ENCODE peak calls at places on chromosomes 12 and 14, in seven cellular contexts. One of them, this sample, is unnamed. For H3K4me1, the result is how much of the 10 kb centered on the place peaks cover.

GRCh38 chr14:42323426-42323825 is 716.8 kb downstream of the LRFN5 start:
- DNase-seq in colonic mucosa: no peak
- DNase-seq in psoas muscle: no peak
- DNase-seq in transverse colon: no peak
- DNase-seq in mucosa of descending colon: no peak
- DNase-seq in heart left ventricle: no peak
- DNase-seq in IMR-90: no peak
- DNase-seq in this sample: no peak

GRCh38 chr12:19707948-19708409 is 268.7 kb downstream of the AEBP2 start:
- DNase-seq in colonic mucosa: no peak
- DNase-seq in psoas muscle: no peak
- DNase-seq in transverse colon: no peak
- DNase-seq in mucosa of descending colon: no peak
- DNase-seq in heart left ventricle: no peak
- DNase-seq in IMR-90: peak
- DNase-seq in this sample: no peak

GRCh38 chr12:113683566-113683965 is 211.9 kb upstream of the LHX5 start:
- DNase-seq in colonic mucosa: no peak
- DNase-seq in psoas muscle: no peak
- DNase-seq in transverse colon: no peak
- DNase-seq in mucosa of descending colon: no peak
- DNase-seq in heart left ventricle: no peak
- DNase-seq in IMR-90: no peak
- DNase-seq in this sample: no peak

GRCh38 chr14:34872822-34873590 is 2.2 kb downstream of the BAZ1A start:
- DNase-seq in colonic mucosa: peak
- DNase-seq in psoas muscle: no peak
- DNase-seq in transverse colon: peak
- DNase-seq in mucosa of descending colon: no peak
- DNase-seq in heart left ventricle: no peak
- DNase-seq in IMR-90: peak
- DNase-seq in this sample: no peak

GRCh38 chr14:98008381-98009113 is 1211.4 kb downstream of the VRK1 start:
- DNase-seq in colonic mucosa: no peak
- DNase-seq in psoas muscle: no peak
- DNase-seq in transverse colon: no peak
- DNase-seq in mucosa of descending colon: no peak
- DNase-seq in heart left ventricle: no peak
- DNase-seq in IMR-90: no peak
- DNase-seq in this sample: no peak

GRCh38 chr12:100926669-100927248 is 132.2 kb downstream of the ANO4 start:
- DNase-seq in colonic mucosa: peak
- DNase-seq in psoas muscle: no peak
- DNase-seq in transverse colon: peak
- DNase-seq in mucosa of descending colon: no peak
- DNase-seq in heart left ventricle: no peak
- DNase-seq in IMR-90: peak
- DNase-seq in this sample: peak

GRCh38 chr12:65279387-65280112 is 1.1 kb downstream of the MSRB3 start:
- DNase-seq in colonic mucosa: no peak
- DNase-seq in psoas muscle: no peak
- DNase-seq in transverse colon: no peak
- DNase-seq in mucosa of descending colon: no peak
- DNase-seq in heart left ventricle: no peak
- DNase-seq in IMR-90: peak
- DNase-seq in this sample: no peak

GRCh38 chr14:99012703-99013102 is 259.3 kb downstream of the BCL11B start:
- DNase-seq in colonic mucosa: no peak
- DNase-seq in psoas muscle: no peak
- DNase-seq in transverse colon: no peak
- DNase-seq in mucosa of descending colon: no peak
- DNase-seq in heart left ventricle: no peak
- DNase-seq in IMR-90: no peak
- DNase-seq in this sample: no peak

GRCh38 chr14:34502826-34503225 is 36.7 kb downstream of the EAPP start:
- DNase-seq in colonic mucosa: no peak
- DNase-seq in psoas muscle: no peak
- DNase-seq in transverse colon: no peak
- DNase-seq in mucosa of descending colon: no peak
- DNase-seq in heart left ventricle: no peak
- DNase-seq in IMR-90: peak
- DNase-seq in this sample: no peak

GRCh38 chr14:106842687-106843086 is 1316.3 kb downstream of the TMEM121 start:
- DNase-seq in colonic mucosa: no peak
- DNase-seq in psoas muscle: no peak
- DNase-seq in transverse colon: peak
- DNase-seq in mucosa of descending colon: peak
- DNase-seq in heart left ventricle: no peak
- DNase-seq in IMR-90: no peak
- DNase-seq in this sample: peak

GRCh38 chr12:48331389-48331788 is 19.3 kb downstream of the ZNF641 start:
- DNase-seq in colonic mucosa: no peak
- DNase-seq in psoas muscle: no peak
- DNase-seq in transverse colon: no peak
- DNase-seq in mucosa of descending colon: no peak
- DNase-seq in heart left ventricle: no peak
- DNase-seq in IMR-90: no peak
- DNase-seq in this sample: no peak

GRCh38 chr12:48334807-48335206 is 15.9 kb downstream of the ZNF641 start:
- DNase-seq in colonic mucosa: no peak
- DNase-seq in psoas muscle: no peak
- DNase-seq in transverse colon: no peak
- DNase-seq in mucosa of descending colon: no peak
- DNase-seq in heart left ventricle: no peak
- DNase-seq in IMR-90: no peak
- DNase-seq in this sample: no peak

GRCh38 chr12:48329199-48329939 is 21.4 kb downstream of the ZNF641 start:
- DNase-seq in colonic mucosa: no peak
- DNase-seq in psoas muscle: no peak
- DNase-seq in transverse colon: no peak
- DNase-seq in mucosa of descending colon: no peak
- DNase-seq in heart left ventricle: no peak
- DNase-seq in IMR-90: no peak
- DNase-seq in this sample: no peak
- H3K4me1 ChIP-seq in colonic mucosa: under half
- H3K4me1 ChIP-seq in psoas muscle: under half
- H3K4me1 ChIP-seq in transverse colon: under half
- H3K4me1 ChIP-seq in mucosa of descending colon: under half
- H3K4me1 ChIP-seq in heart left ventricle: under half
- H3K4me1 ChIP-seq in IMR-90: under half
- H3K4me1 ChIP-seq in this sample: under half

GRCh38 chr12:40957417-40957816 is 230.7 kb upstream of the PDZRN4 start:
- DNase-seq in colonic mucosa: no peak
- DNase-seq in psoas muscle: no peak
- DNase-seq in transverse colon: no peak
- DNase-seq in mucosa of descending colon: no peak
- DNase-seq in heart left ventricle: no peak
- DNase-seq in IMR-90: no peak
- DNase-seq in this sample: no peak

GRCh38 chr12:40953076-40953475 is 235.0 kb upstream of the PDZRN4 start:
- DNase-seq in colonic mucosa: no peak
- DNase-seq in psoas muscle: no peak
- DNase-seq in transverse colon: no peak
- DNase-seq in mucosa of descending colon: no peak
- DNase-seq in heart left ventricle: no peak
- DNase-seq in IMR-90: peak
- DNase-seq in this sample: no peak

GRCh38 chr12:40963761-40964160 is 224.4 kb upstream of the PDZRN4 start:
- DNase-seq in colonic mucosa: no peak
- DNase-seq in psoas muscle: no peak
- DNase-seq in transverse colon: no peak
- DNase-seq in mucosa of descending colon: no peak
- DNase-seq in heart left ventricle: no peak
- DNase-seq in IMR-90: no peak
- DNase-seq in this sample: no peak

GRCh38 chr12:40959041-40959440 is 229.1 kb upstream of the PDZRN4 start:
- DNase-seq in colonic mucosa: no peak
- DNase-seq in psoas muscle: no peak
- DNase-seq in transverse colon: no peak
- DNase-seq in mucosa of descending colon: no peak
- DNase-seq in heart left ventricle: no peak
- DNase-seq in IMR-90: peak
- DNase-seq in this sample: no peak
- H3K4me3 ChIP-seq in colonic mucosa: no peak
- H3K4me3 ChIP-seq in psoas muscle: no peak
- H3K4me3 ChIP-seq in transverse colon: no peak
- H3K4me3 ChIP-seq in mucosa of descending colon: no peak
- H3K4me3 ChIP-seq in heart left ventricle: no peak
- H3K4me3 ChIP-seq in IMR-90: no peak
- H3K4me3 ChIP-seq in this sample: no peak

GRCh38 chr12:128823916-128824839 is at the start of gene SLC15A4:
- DNase-seq in colonic mucosa: peak
- DNase-seq in psoas muscle: peak
- DNase-seq in transverse colon: peak
- DNase-seq in mucosa of descending colon: peak
- DNase-seq in heart left ventricle: peak
- DNase-seq in IMR-90: peak
- DNase-seq in this sample: peak
- TF ChIP-seq CTCF in colonic mucosa: no peak
- TF ChIP-seq CTCF in psoas muscle: no peak
- TF ChIP-seq CTCF in transverse colon: no peak
- TF ChIP-seq CTCF in mucosa of descending colon: no peak
- TF ChIP-seq CTCF in heart left ventricle: no peak
- TF ChIP-seq CTCF in IMR-90: peak
- TF ChIP-seq CTCF in this sample: no peak

GRCh38 chr14:73240816-73241480 is 3.6 kb downstream of the PAPLN start:
- DNase-seq in colonic mucosa: no peak
- DNase-seq in psoas muscle: no peak
- DNase-seq in transverse colon: no peak
- DNase-seq in mucosa of descending colon: no peak
- DNase-seq in heart left ventricle: no peak
- DNase-seq in IMR-90: no peak
- DNase-seq in this sample: no peak
- H3K4me1 ChIP-seq in colonic mucosa: under half
- H3K4me1 ChIP-seq in psoas muscle: under half
- H3K4me1 ChIP-seq in transverse colon: under half
- H3K4me1 ChIP-seq in mucosa of descending colon: under half
- H3K4me1 ChIP-seq in heart left ventricle: under half
- H3K4me1 ChIP-seq in IMR-90: under half
- H3K4me1 ChIP-seq in this sample: under half

GRCh38 chr12:94769040-94769420 is 118.7 kb upstream of the TMCC3 start:
- DNase-seq in colonic mucosa: peak
- DNase-seq in psoas muscle: no peak
- DNase-seq in transverse colon: peak
- DNase-seq in mucosa of descending colon: no peak
- DNase-seq in heart left ventricle: no peak
- DNase-seq in IMR-90: no peak
- DNase-seq in this sample: no peak
- H3K4me3 ChIP-seq in colonic mucosa: no peak
- H3K4me3 ChIP-seq in psoas muscle: no peak
- H3K4me3 ChIP-seq in transverse colon: no peak
- H3K4me3 ChIP-seq in mucosa of descending colon: no peak
- H3K4me3 ChIP-seq in heart left ventricle: no peak
- H3K4me3 ChIP-seq in IMR-90: no peak
- H3K4me3 ChIP-seq in this sample: no peak

GRCh38 chr14:72142328-72142727 is 210.1 kb downstream of the RGS6 start:
- DNase-seq in colonic mucosa: no peak
- DNase-seq in psoas muscle: no peak
- DNase-seq in transverse colon: no peak
- DNase-seq in mucosa of descending colon: no peak
- DNase-seq in heart left ventricle: no peak
- DNase-seq in IMR-90: no peak
- DNase-seq in this sample: no peak
- TF ChIP-seq CTCF in colonic mucosa: no peak
- TF ChIP-seq CTCF in psoas muscle: no peak
- TF ChIP-seq CTCF in transverse colon: no peak
- TF ChIP-seq CTCF in mucosa of descending colon: no peak
- TF ChIP-seq CTCF in heart left ventricle: no peak
- TF ChIP-seq CTCF in IMR-90: no peak
- TF ChIP-seq CTCF in this sample: no peak

DNA sequence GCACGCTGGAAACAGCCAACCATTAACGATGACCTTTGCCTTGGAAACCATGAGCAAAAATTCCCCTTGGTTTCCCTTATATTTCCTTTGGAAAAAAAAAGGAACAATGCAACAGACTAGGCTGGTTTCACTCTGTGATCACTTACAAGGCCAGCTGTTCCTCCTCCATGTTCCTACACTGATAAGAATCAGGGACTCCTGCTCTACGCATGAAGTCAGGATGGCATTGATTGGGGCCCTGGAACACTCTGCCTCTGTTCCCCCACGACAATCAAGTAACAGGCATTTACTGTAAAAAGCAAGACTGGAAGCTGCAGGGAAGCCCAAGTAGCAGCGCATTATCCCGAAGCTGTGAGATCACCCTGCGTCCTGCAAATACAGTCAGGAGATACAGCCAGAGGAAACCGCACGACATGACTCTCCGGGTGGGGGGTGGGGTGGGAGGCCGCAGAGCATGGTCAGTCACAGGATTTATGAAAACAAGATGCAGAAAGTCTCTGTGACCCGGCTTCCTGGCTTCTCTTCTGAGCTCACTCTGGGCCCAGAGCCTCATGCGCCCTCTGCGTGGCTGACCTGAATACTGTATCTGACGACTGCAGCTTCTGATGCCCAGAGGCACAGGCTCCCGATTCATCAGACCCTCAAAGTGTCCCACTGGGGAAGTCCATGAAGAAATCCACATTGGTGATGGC is 31.1 kb downstream of the SSH1 start:
- DNase-seq in colonic mucosa: peak
- DNase-seq in psoas muscle: peak
- DNase-seq in transverse colon: peak
- DNase-seq in mucosa of descending colon: no peak
- DNase-seq in heart left ventricle: peak
- DNase-seq in IMR-90: peak
- DNase-seq in this sample: no peak
- H3K4me1 ChIP-seq in colonic mucosa: under half
- H3K4me1 ChIP-seq in psoas muscle: half or more
- H3K4me1 ChIP-seq in transverse colon: under half
- H3K4me1 ChIP-seq in mucosa of descending colon: under half
- H3K4me1 ChIP-seq in heart left ventricle: half or more
- H3K4me1 ChIP-seq in IMR-90: under half
- H3K4me1 ChIP-seq in this sample: under half

GRCh38 chr14:102891111-102891510 is 31.4 kb upstream of the AMN start:
- DNase-seq in colonic mucosa: no peak
- DNase-seq in psoas muscle: no peak
- DNase-seq in transverse colon: no peak
- DNase-seq in mucosa of descending colon: no peak
- DNase-seq in heart left ventricle: no peak
- DNase-seq in IMR-90: no peak
- DNase-seq in this sample: no peak

GRCh38 chr14:102892660-102893059 is 29.8 kb upstream of the AMN start:
- DNase-seq in colonic mucosa: no peak
- DNase-seq in psoas muscle: no peak
- DNase-seq in transverse colon: no peak
- DNase-seq in mucosa of descending colon: no peak
- DNase-seq in heart left ventricle: no peak
- DNase-seq in IMR-90: no peak
- DNase-seq in this sample: no peak

GRCh38 chr14:102889615-102890014 is 32.8 kb upstream of the AMN start:
- DNase-seq in colonic mucosa: no peak
- DNase-seq in psoas muscle: no peak
- DNase-seq in transverse colon: no peak
- DNase-seq in mucosa of descending colon: no peak
- DNase-seq in heart left ventricle: no peak
- DNase-seq in IMR-90: no peak
- DNase-seq in this sample: no peak

GRCh38 chr14:102893452-102893851 is 29.0 kb upstream of the AMN start:
- DNase-seq in colonic mucosa: peak
- DNase-seq in psoas muscle: peak
- DNase-seq in transverse colon: peak
- DNase-seq in mucosa of descending colon: no peak
- DNase-seq in heart left ventricle: no peak
- DNase-seq in IMR-90: peak
- DNase-seq in this sample: no peak

GRCh38 chr14:102891556-102891955 is 30.9 kb upstream of the AMN start:
- DNase-seq in colonic mucosa: no peak
- DNase-seq in psoas muscle: no peak
- DNase-seq in transverse colon: no peak
- DNase-seq in mucosa of descending colon: no peak
- DNase-seq in heart left ventricle: no peak
- DNase-seq in IMR-90: peak
- DNase-seq in this sample: no peak
- H3K4me3 ChIP-seq in colonic mucosa: no peak
- H3K4me3 ChIP-seq in psoas muscle: no peak
- H3K4me3 ChIP-seq in transverse colon: no peak
- H3K4me3 ChIP-seq in mucosa of descending colon: no peak
- H3K4me3 ChIP-seq in heart left ventricle: no peak
- H3K4me3 ChIP-seq in IMR-90: no peak
- H3K4me3 ChIP-seq in this sample: no peak